ENCODE peak calls at places on chromosomes 2 and 18, in seven cellular contexts. D is GM12878, B is HepG2, G is K562, E is HCT116, R is SK-N-SH, Q is H1. N is an unnamed sample.

GRCh38 chr2:112005391-112006075 is 49.5 kb upstream of the TMEM87B start:
- DNase-seq in D (no peak), G (no peak), R (no peak), E (no peak), Q (no peak), B (no peak), N (no peak)

GRCh38 chr2:134132487-134132857 is 121.4 kb upstream of the MGAT5 start:
- DNase-seq in R (no peak), E (no peak), G (no peak), Q (no peak), B (peak), D (no peak), N (no peak)

GRCh38 chr2:184560603-184561002 is 37.7 kb upstream of the ZNF804A start:
- DNase-seq in G (no peak), D (no peak), R (no peak), B (no peak), E (no peak), Q (no peak), N (no peak)

GRCh38 chr2:205593891-205594290 is 88.4 kb upstream of the NRP2 start:
- DNase-seq in D (no peak), Q (no peak), G (no peak), R (no peak), E (no peak), B (no peak), N (no peak)

GRCh38 chr2:81853331-81853730 is 1548.8 kb upstream of the LRRTM1 start:
- DNase-seq in D (no peak), G (no peak), B (no peak), E (no peak), Q (no peak), R (no peak), N (no peak)

GRCh38 chr18:73136134-73136533 is 268.3 kb upstream of the NETO1 start:
- DNase-seq in E (no peak), G (no peak), B (peak), Q (no peak), R (no peak), D (no peak), N (peak)

GRCh38 chr2:150400849-150401248 is 86.6 kb downstream of the RND3 start:
- DNase-seq in G (no peak), E (no peak), D (no peak), Q (no peak), B (no peak), R (no peak), N (no peak)

GRCh38 chr2:60735496-60736250 is 20.4 kb upstream of the PAPOLG start:
- DNase-seq in E (no peak), Q (peak), D (no peak), B (no peak), G (peak), R (peak), N (no peak)

GRCh38 chr18:49907346-49907929 is 94.1 kb upstream of the ACAA2 start:
- DNase-seq in B (peak), D (no peak), Q (no peak), E (no peak), G (no peak), R (no peak), N (no peak)

GRCh38 chr18:68314403-68314802 is 400.5 kb downstream of the TMX3 start:
- DNase-seq in D (no peak), Q (no peak), G (no peak), E (no peak), B (no peak), R (no peak), N (no peak)
- TF ChIP-seq JUND in D (no peak), Q (no peak), G (no peak), E (no peak), B (no peak), R (peak), N (no peak)

GRCh38 chr18:76972838-76973237 is 150.5 kb downstream of the ZNF236 start:
- DNase-seq in B (no peak), R (no peak), Q (no peak), D (no peak), G (no peak), E (no peak), N (no peak)
- TF ChIP-seq JUND in B (no peak), R (no peak), Q (no peak), D (no peak), G (no peak), E (no peak), N (no peak)

GRCh38 chr2:190031971-190032623 is 30.4 kb downstream of the MSTN start:
- DNase-seq in B (no peak), G (no peak), E (no peak), Q (no peak), D (no peak), R (no peak), N (no peak)

GRCh38 chr2:190036071-190036470 is 26.5 kb downstream of the MSTN start:
- DNase-seq in D (no peak), B (no peak), R (no peak), G (no peak), E (no peak), Q (no peak), N (no peak)
- TF ChIP-seq JUND in D (no peak), B (no peak), R (no peak), G (no peak), E (no peak), Q (no peak), N (no peak)

GRCh38 chr2:42879913-42880737 is 87.7 kb upstream of the HAAO start:
- DNase-seq in B (no peak), Q (no peak), G (no peak), R (no peak), E (no peak), D (no peak), N (no peak)
- TF ChIP-seq JUND in B (no peak), Q (no peak), G (no peak), R (no peak), E (no peak), D (no peak), N (no peak)

DNA sequence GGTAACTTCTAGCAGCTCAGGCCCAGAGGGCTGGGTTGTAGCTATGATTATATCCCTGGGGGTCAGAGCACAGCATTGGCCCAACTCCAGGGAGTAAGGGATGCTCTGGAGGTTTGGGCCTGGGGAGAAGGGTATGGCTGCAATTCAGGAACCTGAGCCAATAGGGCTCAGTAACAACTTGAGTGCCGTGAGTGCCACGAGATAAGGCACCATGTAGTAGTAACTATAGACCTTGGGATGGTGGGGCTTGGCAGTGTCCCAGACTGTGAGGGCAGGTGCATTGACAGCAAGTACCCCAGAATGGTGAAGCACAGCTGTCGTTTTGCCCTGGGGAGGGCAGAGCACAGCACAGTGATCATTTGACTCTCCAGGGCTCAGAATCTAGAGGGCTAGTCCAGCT is 45.1 kb upstream of the ZNF396 start:
- DNase-seq in D (no peak), E (no peak), R (no peak), B (no peak), G (no peak), Q (no peak), N (no peak)
- TF ChIP-seq JUND in D (no peak), E (no peak), R (no peak), B (no peak), G (no peak), Q (no peak), N (no peak)

DNA sequence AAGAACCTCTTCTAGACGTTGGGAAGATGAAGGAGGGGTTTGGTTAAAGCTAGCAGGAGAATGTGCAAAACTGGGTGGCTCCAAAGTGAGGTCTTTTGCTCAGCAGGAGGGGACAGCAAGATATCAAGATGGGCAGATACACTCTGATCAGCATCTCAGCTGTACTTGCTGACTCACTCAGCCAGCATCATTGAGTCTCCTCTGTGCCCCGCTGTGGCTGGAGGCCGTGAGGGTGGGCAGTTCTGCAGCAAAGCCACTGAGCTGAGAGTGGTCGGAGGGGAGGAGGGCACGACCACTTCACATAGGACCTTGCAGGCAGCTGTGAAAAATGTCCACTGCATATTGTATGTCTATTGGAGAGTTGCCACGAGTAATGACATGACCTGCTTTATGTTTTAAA is 152.0 kb downstream of the CAPN13 start:
- DNase-seq in E (no peak), B (no peak), G (no peak), D (no peak), Q (no peak), R (no peak), N (no peak)
- TF ChIP-seq JUND in E (no peak), B (no peak), G (no peak), D (no peak), Q (no peak), R (no peak), N (no peak)

DNA sequence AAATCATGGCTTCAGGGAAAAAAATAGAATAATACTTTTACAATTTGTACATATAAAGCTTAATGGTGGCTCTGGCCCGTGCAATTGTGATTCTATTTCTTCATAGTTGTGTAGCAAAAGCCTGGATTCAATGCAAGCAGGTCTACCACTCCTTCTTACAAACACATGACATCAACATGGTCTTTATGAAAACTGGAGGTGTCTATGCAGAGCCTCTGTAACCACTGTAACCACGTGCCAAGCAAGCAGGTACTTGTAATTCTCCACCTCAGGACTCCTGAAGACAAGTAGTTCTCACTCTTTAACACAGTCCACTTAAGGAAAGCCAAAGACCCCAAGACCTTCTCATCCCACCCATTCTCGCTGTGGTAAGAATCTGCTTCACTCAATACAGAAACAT is 62.6 kb downstream of the METTL4 start:
- DNase-seq in D (no peak), B (no peak), G (no peak), E (no peak), R (no peak), Q (no peak), N (no peak)
- TF ChIP-seq JUND in D (no peak), B (no peak), G (no peak), E (no peak), R (no peak), Q (no peak), N (no peak)

GRCh38 chr18:35376742-35377695 is at the start of gene ZNF396:
- DNase-seq in R (peak), B (peak), Q (peak), D (no peak), E (peak), G (peak), N (peak)

GRCh38 chr18:35379421-35379820 is 2.3 kb upstream of the ZNF396 start:
- DNase-seq in Q (no peak), B (no peak), D (no peak), E (no peak), G (no peak), R (no peak), N (peak)

GRCh38 chr18:35371412-35372195 is 5.5 kb downstream of the ZNF396 start:
- DNase-seq in G (no peak), B (no peak), D (no peak), Q (no peak), E (no peak), R (no peak), N (no peak)

GRCh38 chr18:35378206-35378795 is 1.2 kb upstream of the ZNF396 start:
- DNase-seq in G (no peak), R (no peak), E (no peak), D (no peak), Q (no peak), B (no peak), N (no peak)

GRCh38 chr18:35376393-35376741 is 770 bp downstream of the ZNF396 start:
- DNase-seq in R (peak), G (peak), D (no peak), B (no peak), E (no peak), Q (no peak), N (peak)
- TF ChIP-seq JUND in R (no peak), G (no peak), D (no peak), B (no peak), E (no peak), Q (no peak), N (no peak)

GRCh38 chr18:21064347-21064746 is 47.3 kb downstream of the ROCK1 start:
- DNase-seq in D (no peak), E (no peak), G (no peak), R (no peak), Q (no peak), B (no peak), N (no peak)
- TF ChIP-seq JUND in D (no peak), E (no peak), G (no peak), R (no peak), Q (no peak), B (no peak), N (no peak)